ENCODE peak calls at places on chromosomes 13 and 19, in five cellular contexts. O is aorta, I is right cardiac atrium, N is tibial nerve, Z is pancreas. G is an unnamed sample. For H3K27me3, the result is how much of the 10 kb centered on the place peaks cover.

GRCh38 chr19:40803857-40804782 is 5.1 kb downstream of the EGLN2 start:
- DNase-seq in O (peak), I (peak), N (no peak), Z (peak), G (peak)

GRCh38 chr19:44847144-44848035 is 1.3 kb downstream of the NECTIN2 start:
- DNase-seq in O (peak), I (peak), N (peak), Z (peak), G (peak)

GRCh38 chr13:110361365-110361911 is 54.4 kb downstream of the COL4A2 start:
- DNase-seq in O (peak), I (peak), N (peak), Z (no peak), G (no peak)

GRCh38 chr13:40401911-40402776 is 264.3 kb downstream of the FOXO1 start:
- DNase-seq in O (peak), I (peak), N (peak), Z (peak), G (peak)

GRCh38 chr19:1675633-1676350 is 23.4 kb upstream of the TCF3 start:
- DNase-seq in O (no peak), I (no peak), N (no peak), Z (peak), G (peak)

GRCh38 chr13:24802074-24802473 is 38.1 kb downstream of the RNF17 start:
- DNase-seq in O (no peak), I (no peak), N (no peak), Z (no peak), G (no peak)

GRCh38 chr13:23654111-23655110 is 84.2 kb downstream of the TNFRSF19 start:
- DNase-seq in O (no peak), I (peak), N (no peak), Z (no peak), G (no peak)

GRCh38 chr19:49524812-49525455 is 2.9 kb upstream of the RCN3 start:
- DNase-seq in O (no peak), I (no peak), N (no peak), Z (no peak), G (no peak)

GRCh38 chr19:10292206-10292788 is 2.5 kb downstream of the ICAM5 start:
- DNase-seq in O (peak), I (peak), N (peak), Z (peak), G (peak)

GRCh38 chr19:33426621-33427475 is 53.3 kb downstream of the CEBPG start:
- DNase-seq in O (peak), I (no peak), N (no peak), Z (peak), G (peak)

GRCh38 chr19:36973021-36973843 is 57.1 kb downstream of the ZNF568 start:
- DNase-seq in O (peak), I (peak), N (peak), Z (peak), G (peak)

GRCh38 chr19:39532233-39533002 is at the start of gene EID2B:
- DNase-seq in O (peak), I (peak), N (peak), Z (peak), G (peak)

GRCh38 chr13:83452292-83452950 is 429.9 kb downstream of the SLITRK1 start:
- DNase-seq in O (peak), I (peak), N (no peak), Z (peak), G (peak)

GRCh38 chr19:49858591-49858985 is 7.6 kb downstream of the PTOV1 start:
- DNase-seq in O (peak), I (no peak), N (peak), Z (no peak), G (peak)

GRCh38 chr13:63497601-63498000 is 2082.0 kb upstream of the PCDH20 start:
- DNase-seq in O (no peak), I (no peak), N (no peak), Z (no peak), G (no peak)

GRCh38 chr13:100128373-100128772 is 39.5 kb downstream of the PCCA start:
- DNase-seq in O (no peak), I (no peak), N (no peak), Z (no peak), G (no peak)

GRCh38 chr13:69474286-69474685 is 633.3 kb upstream of the ATXN8OS start:
- DNase-seq in O (no peak), I (no peak), N (no peak), Z (no peak), G (no peak)

GRCh38 chr13:77919351-77920294 is 992 bp upstream of the EDNRB start:
- DNase-seq in O (peak), I (peak), N (peak), Z (peak), G (peak)

GRCh38 chr13:73259061-73259908 is 200.5 kb downstream of the KLF5 start:
- DNase-seq in O (no peak), I (no peak), N (no peak), Z (no peak), G (no peak)

GRCh38 chr13:40920826-40921225 is 98.3 kb downstream of the ELF1 start:
- DNase-seq in O (no peak), I (no peak), N (no peak), Z (no peak), G (no peak)

GRCh38 chr13:50400930-50401553 is 385.8 kb downstream of the KCNRG start:
- DNase-seq in O (no peak), I (no peak), N (no peak), Z (no peak), G (no peak)

DNA sequence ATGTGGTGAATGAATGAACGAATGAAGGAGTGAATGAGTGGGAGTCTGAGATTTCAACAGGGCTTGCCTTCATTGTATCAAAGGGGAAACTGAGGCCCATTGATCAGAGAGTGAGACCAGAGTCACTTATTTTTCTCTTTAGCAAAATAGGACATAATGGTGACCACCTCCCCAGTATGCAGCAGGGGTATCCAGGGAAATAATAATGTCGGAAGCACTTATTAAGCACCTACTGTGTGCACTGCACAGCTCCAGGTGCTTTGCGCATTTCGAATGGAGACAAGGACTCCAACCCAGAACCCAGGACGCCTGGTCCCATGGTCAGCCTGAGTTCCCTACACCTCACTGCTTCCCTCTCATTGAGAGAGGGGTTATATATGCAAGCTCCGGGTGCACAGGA is 26.8 kb upstream of the SEMA6B start:
- DNase-seq in O (no peak), I (no peak), N (no peak), Z (no peak), G (no peak)
- H3K27me3 ChIP-seq in O (under half), I (under half), N (half or more), Z (under half), G (under half)

GRCh38 chr19:54040003-54040402 is 23.7 kb downstream of the VSTM1 start:
- DNase-seq in O (no peak), I (no peak), N (no peak), Z (no peak), G (no peak)
- H3K27me3 ChIP-seq in O (under half), I (under half), N (under half), Z (under half), G (under half)

DNA sequence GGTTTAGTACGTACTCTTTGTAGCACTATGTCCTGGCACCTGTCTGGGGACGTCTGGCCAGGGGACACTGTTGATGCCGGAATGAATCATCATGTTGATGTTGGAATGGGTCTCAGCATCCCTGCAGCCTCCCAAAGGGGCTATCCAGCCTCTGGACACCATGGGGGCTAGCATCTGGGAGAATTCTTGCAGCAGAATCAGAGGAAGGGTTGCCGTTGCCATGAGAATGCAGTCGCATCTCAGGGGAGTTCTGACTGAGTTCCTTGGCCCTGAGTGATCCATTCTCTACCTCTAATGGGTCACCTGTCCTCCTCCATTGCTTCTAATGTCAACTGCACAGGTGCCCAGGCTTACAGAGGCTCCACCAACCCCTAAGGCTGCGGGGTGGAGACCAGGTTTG is 129.1 kb downstream of the UQCRFS1 start:
- DNase-seq in O (no peak), I (no peak), N (no peak), Z (no peak), G (no peak)
- H3K27me3 ChIP-seq in O (under half), I (under half), N (under half), Z (under half), G (under half)

DNA sequence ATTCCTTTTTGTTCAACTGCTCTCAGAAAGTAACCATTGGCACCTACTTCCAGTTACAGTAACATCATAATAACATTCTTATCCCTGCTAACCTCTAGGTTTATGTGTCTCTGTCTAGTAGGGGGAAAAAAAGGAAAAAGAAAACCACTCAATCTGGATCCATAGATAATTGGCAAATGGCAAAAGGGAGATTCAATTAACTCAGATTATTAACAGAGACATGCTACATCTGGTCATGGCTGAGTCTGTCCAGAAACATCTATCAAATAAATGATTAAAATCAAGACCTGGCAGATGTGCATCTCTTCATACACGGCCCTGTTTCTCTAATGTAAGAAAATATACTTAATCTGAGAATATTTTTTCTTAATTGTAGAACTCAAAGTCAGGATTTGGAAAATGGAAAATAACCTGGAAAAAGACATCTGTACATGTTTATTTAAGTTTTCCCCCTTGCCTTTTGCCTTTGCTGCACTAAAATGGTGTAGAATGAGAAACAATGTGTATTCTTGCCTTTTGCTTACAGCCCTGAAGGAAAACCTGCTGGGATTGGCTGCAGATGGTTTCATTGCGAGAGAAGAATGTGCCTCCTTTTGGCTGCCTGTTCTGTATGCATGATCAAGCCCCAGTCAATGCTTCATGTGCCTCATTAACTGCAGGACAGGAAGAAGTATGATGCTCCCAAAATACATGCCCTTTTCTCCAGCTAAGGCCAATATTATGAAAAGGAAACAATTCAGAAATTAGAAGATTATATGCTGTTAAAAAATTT is 921.6 kb upstream of the PCDH20 start:
- DNase-seq in O (no peak), I (no peak), N (no peak), Z (no peak), G (no peak)
- H3K27me3 ChIP-seq in O (under half), I (under half), N (under half), Z (under half), G (under half)

DNA sequence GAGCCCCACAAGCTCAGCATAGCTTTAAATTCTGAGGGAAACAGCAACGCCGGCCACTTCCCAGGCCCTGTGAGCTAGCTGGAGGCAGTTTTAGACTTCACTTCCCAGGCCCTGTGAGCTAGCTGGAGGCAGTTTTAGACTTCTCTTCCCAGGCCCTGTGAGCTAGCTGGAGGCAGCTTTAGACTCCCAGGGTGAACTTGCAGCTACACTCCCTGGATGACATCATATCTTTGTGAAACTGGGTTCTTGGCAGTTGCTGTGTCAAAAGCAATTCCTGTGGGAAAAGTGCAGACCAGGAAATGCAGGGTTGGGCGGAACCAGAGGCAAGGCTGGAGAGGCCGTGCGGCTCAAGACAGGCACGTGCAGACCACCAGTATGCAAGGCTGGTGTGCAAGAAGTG is 12.7 kb downstream of the SOX1 start:
- DNase-seq in O (no peak), I (no peak), N (no peak), Z (no peak), G (no peak)
- H3K27me3 ChIP-seq in O (under half), I (under half), N (half or more), Z (under half), G (under half)

GRCh38 chr19:8881512-8881911 is 49.3 kb downstream of the MBD3L1 start:
- DNase-seq in O (no peak), I (no peak), N (no peak), Z (no peak), G (no peak)

GRCh38 chr19:8884416-8884815 is 52.2 kb downstream of the MBD3L1 start:
- DNase-seq in O (no peak), I (no peak), N (no peak), Z (no peak), G (no peak)

GRCh38 chr19:8877854-8878705 is 45.9 kb downstream of the MBD3L1 start:
- DNase-seq in O (no peak), I (no peak), N (no peak), Z (no peak), G (no peak)

DNA sequence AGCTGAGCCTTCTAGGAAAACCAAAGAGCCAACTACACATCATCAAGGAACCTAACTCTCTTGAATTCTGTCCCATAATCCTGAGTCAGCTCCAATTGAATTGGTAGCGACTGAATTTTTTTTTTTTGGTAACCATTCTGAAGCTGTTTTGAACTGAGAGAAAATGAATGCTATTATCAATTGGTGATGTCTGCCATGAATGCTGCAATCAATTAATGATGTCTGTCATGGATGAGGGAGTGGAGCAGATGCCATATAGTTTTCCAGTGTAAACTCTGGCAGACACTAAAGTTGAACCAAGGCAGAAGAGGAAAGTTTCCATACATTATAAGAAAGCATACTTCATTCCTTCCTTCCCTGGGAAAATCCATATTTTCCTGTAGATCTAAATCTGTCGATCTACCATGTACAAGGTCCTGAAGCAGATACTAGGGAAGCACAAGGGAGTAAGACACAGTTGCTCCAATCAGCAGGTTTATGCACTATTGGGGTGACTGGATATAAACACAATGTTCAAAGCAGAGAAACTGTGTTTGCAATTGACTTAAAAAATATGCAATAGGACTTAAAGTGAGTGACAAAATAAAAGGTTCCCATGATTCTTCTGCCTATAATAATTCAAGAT is 48.8 kb downstream of the MBD3L1 start:
- DNase-seq in O (no peak), I (no peak), N (no peak), Z (no peak), G (no peak)
- H3K27me3 ChIP-seq in O (under half), I (under half), N (under half), Z (under half), G (under half)